ENCODE peak calls at places on chromosome 2, in four cellular contexts. F is activated T-helper 9 cell treated with anti-CD3 and anti-CD28 coated beads, Interleukin-2, amount 50 U/mL, for 16 hours; V is T follicular helper cell; B is amniotic stem cell. E is an unnamed sample.

GRCh38 chr2:109331864-109332848 is 203.2 kb downstream of the SH3RF3 start:
- DNase-seq in V (no peak), B (peak), F (no peak), E (no peak)

GRCh38 chr2:186543561-186544131 is 46.2 kb upstream of the ITGAV start:
- DNase-seq in B (no peak), F (no peak), V (no peak), E (no peak)

GRCh38 chr2:131104487-131105155 is 515 bp upstream of the PLEKHB2 start:
- DNase-seq in B (peak), V (peak), F (peak), E (peak)

GRCh38 chr2:65479528-65479927 is 47.1 kb upstream of the SPRED2 start:
- DNase-seq in V (no peak), B (no peak), F (no peak), E (no peak)

GRCh38 chr2:236666646-236667204 is 97.1 kb downstream of the ACKR3 start:
- DNase-seq in F (no peak), B (no peak), V (no peak), E (no peak)

GRCh38 chr2:241965931-241966412 is 96.4 kb downstream of the RTP5 start:
- DNase-seq in F (peak), B (peak), V (peak), E (peak)

GRCh38 chr2:190060626-190061025 is 1.9 kb downstream of the MSTN start:
- DNase-seq in B (no peak), V (no peak), F (no peak), E (no peak)

GRCh38 chr2:145007673-145008263 is 487.8 kb upstream of the ZEB2 start:
- DNase-seq in F (no peak), B (no peak), V (no peak), E (no peak)

GRCh38 chr2:182148344-182148743 is 162.7 kb downstream of the PPP1R1C start:
- DNase-seq in V (no peak), B (no peak), F (no peak), E (no peak)

GRCh38 chr2:166784296-166784946 is 103.9 kb upstream of the XIRP2 start:
- DNase-seq in B (no peak), F (no peak), V (no peak), E (no peak)

GRCh38 chr2:204407209-204408070 is 137.8 kb upstream of the PARD3B start:
- DNase-seq in V (no peak), F (no peak), B (no peak), E (no peak)

GRCh38 chr2:173205375-173205774 is 129.7 kb downstream of the MAP3K20 start:
- DNase-seq in B (no peak), V (no peak), F (no peak), E (no peak)

GRCh38 chr2:50556934-50557575 is 474.9 kb downstream of the NRXN1 start:
- DNase-seq in V (no peak), F (no peak), B (peak), E (no peak)

GRCh38 chr2:2719015-2719414 is 387.9 kb upstream of the MYT1L start:
- DNase-seq in F (no peak), B (no peak), V (no peak), E (no peak)

GRCh38 chr2:37877457-37878315 is 47.4 kb upstream of the RMDN2 start:
- DNase-seq in V (no peak), B (peak), F (no peak), E (no peak)